ENCODE peak calls at places on chromosome 3, in six cellular contexts. E is astrocyte of the spinal cord; D is stimulated activated CD4-positive, alpha-beta T cell treated with anti-CD3 and anti-CD28 coated beads, Interleukin-15, amount 100 ng/mL, for 24 hours; Q is GM04503; V is NCI-H510A treated with DMSO at 0.1 percent for 48 hours; X is T-helper 2 cell. N is an unnamed sample.

GRCh38 chr3:141087071-141087824 is 36.1 kb downstream of the SPSB4 start:
- DNase-seq in D (no peak), V (no peak), E (no peak), X (no peak), Q (no peak), N (no peak)

GRCh38 chr3:49199244-49199899 is 28.0 kb downstream of the KLHDC8B start:
- DNase-seq in V (no peak), D (peak), Q (no peak), X (no peak), E (peak), N (no peak)

GRCh38 chr3:15083190-15083700 is 15.7 kb downstream of the RBSN start:
- DNase-seq in X (no peak), V (no peak), D (no peak), E (no peak), Q (no peak), N (no peak)

GRCh38 chr3:45776611-45777010 is 19.7 kb downstream of the SLC6A20 start:
- DNase-seq in E (no peak), D (no peak), X (no peak), V (no peak), Q (no peak), N (no peak)

GRCh38 chr3:176426371-176426770 is 770.9 kb downstream of the TBL1XR1 start:
- DNase-seq in V (no peak), D (no peak), E (no peak), Q (no peak), X (no peak), N (no peak)

GRCh38 chr3:29183346-29184087 is 97.4 kb upstream of the RBMS3 start:
- DNase-seq in X (no peak), Q (no peak), V (no peak), D (peak), E (peak), N (no peak)

GRCh38 chr3:9079674-9080073 is 116.4 kb upstream of the RAD18 start:
- DNase-seq in E (no peak), V (no peak), X (no peak), Q (no peak), D (no peak), N (no peak)

GRCh38 chr3:171790898-171791694 is 19.2 kb downstream of the PLD1 start:
- DNase-seq in E (peak), D (no peak), V (no peak), Q (no peak), X (no peak), N (no peak)

GRCh38 chr3:47504113-47504512 is 9.4 kb downstream of the ELP6 start:
- DNase-seq in Q (no peak), E (no peak), V (no peak), D (no peak), X (no peak), N (no peak)

GRCh38 chr3:173465112-173465511 is 67.6 kb downstream of the NLGN1 start:
- DNase-seq in X (no peak), Q (peak), V (no peak), D (no peak), E (peak), N (no peak)

GRCh38 chr3:184399410-184399809 is 19.6 kb downstream of the CHRD start:
- DNase-seq in Q (peak), V (no peak), D (no peak), E (peak), X (no peak), N (no peak)

GRCh38 chr3:27880969-27881892 is 159.1 kb upstream of the EOMES start:
- DNase-seq in Q (no peak), V (no peak), X (no peak), E (no peak), D (peak), N (no peak)

GRCh38 chr3:81218023-81218422 is 543.4 kb downstream of the GBE1 start:
- DNase-seq in E (peak), V (no peak), D (no peak), X (no peak), Q (no peak), N (no peak)

GRCh38 chr3:112974894-112975293 is at the start of gene CD200R1:
- DNase-seq in Q (no peak), V (no peak), E (no peak), D (no peak), X (no peak), N (no peak)

GRCh38 chr3:171825222-171825828 is 15.0 kb upstream of the PLD1 start:
- DNase-seq in Q (peak), D (no peak), X (no peak), E (peak), V (no peak), N (no peak)

GRCh38 chr3:79506751-79507150 is 261.0 kb downstream of the ROBO1 start:
- DNase-seq in V (no peak), E (no peak), D (no peak), X (no peak), Q (no peak), N (no peak)

GRCh38 chr3:23981955-23982354 is 36.9 kb downstream of the NR1D2 start:
- DNase-seq in V (no peak), E (no peak), X (no peak), Q (no peak), D (no peak), N (no peak)

GRCh38 chr3:31356941-31357340 is 175.8 kb upstream of the STT3B start:
- DNase-seq in V (no peak), X (no peak), D (no peak), E (peak), Q (no peak), N (no peak)

GRCh38 chr3:189517981-189518380 is 113.2 kb upstream of the TP63 start:
- DNase-seq in V (no peak), Q (no peak), X (no peak), E (no peak), D (no peak), N (no peak)

GRCh38 chr3:181633556-181633955 is 78.2 kb upstream of the SOX2 start:
- DNase-seq in E (no peak), D (no peak), V (no peak), Q (no peak), X (no peak), N (no peak)

GRCh38 chr3:100913870-100914654 is 79.2 kb downstream of the ABI3BP start:
- DNase-seq in V (no peak), D (no peak), E (peak), X (no peak), Q (no peak), N (no peak)

GRCh38 chr3:172106989-172107388 is 67.6 kb downstream of the FNDC3B start:
- DNase-seq in X (no peak), E (no peak), V (no peak), Q (no peak), D (peak), N (peak)

GRCh38 chr3:71684752-71685151 is 40.5 kb downstream of the EIF4E3 start:
- DNase-seq in D (no peak), X (no peak), E (peak), V (no peak), Q (peak), N (no peak)

GRCh38 chr3:14598143-14598569 is 53.4 kb upstream of the CCDC174 start:
- DNase-seq in X (no peak), Q (no peak), V (no peak), D (peak), E (peak), N (no peak)

GRCh38 chr3:45927881-45928280 is 15.4 kb upstream of the CXCR6 start:
- DNase-seq in X (no peak), Q (no peak), V (no peak), D (no peak), E (peak), N (no peak)

GRCh38 chr3:109559389-109559788 is 222.0 kb upstream of the DPPA4 start:
- DNase-seq in V (no peak), Q (no peak), E (no peak), D (no peak), X (no peak), N (no peak)

GRCh38 chr3:159840900-159841299 is 147.7 kb upstream of the IL12A start:
- DNase-seq in X (no peak), Q (no peak), D (no peak), E (no peak), V (no peak), N (no peak)

GRCh38 chr3:36918050-36918449 is 26.8 kb downstream of the TRANK1 start:
- DNase-seq in E (no peak), X (no peak), Q (no peak), D (no peak), V (no peak), N (no peak)

GRCh38 chr3:169879846-169880558 is 10.3 kb upstream of the LRRC31 start:
- DNase-seq in D (no peak), Q (no peak), X (no peak), V (no peak), E (no peak), N (no peak)

GRCh38 chr3:27679691-27680090 is 42.4 kb downstream of the EOMES start:
- DNase-seq in X (no peak), Q (no peak), D (no peak), V (no peak), E (no peak), N (no peak)

GRCh38 chr3:114673481-114673880 is 379.7 kb downstream of the TIGIT start:
- DNase-seq in V (no peak), Q (no peak), E (no peak), D (no peak), X (no peak), N (no peak)

GRCh38 chr3:185658504-185658912 is 72.4 kb downstream of the SENP2 start:
- DNase-seq in E (peak), Q (peak), X (no peak), D (peak), V (no peak), N (no peak)

GRCh38 chr3:68448510-68449383 is 483.6 kb downstream of the TAFA4 start:
- DNase-seq in D (no peak), Q (no peak), X (no peak), E (no peak), V (no peak), N (no peak)

GRCh38 chr3:115999598-115999997 is 376.3 kb downstream of the GAP43 start:
- DNase-seq in V (no peak), Q (no peak), X (no peak), E (no peak), D (no peak), N (no peak)

GRCh38 chr3:4752201-4753072 is 226.8 kb upstream of the BHLHE40 start:
- DNase-seq in Q (peak), D (no peak), E (no peak), V (no peak), X (no peak), N (peak)

N was measured in HL-60.